ENCODE peak calls at places on chromosomes 6 and 20, in four cellular contexts. S, V, M and P are unnamed samples. For H3K9me3, the result is how much of the 10 kb centered on the place peaks cover.

GRCh38 chr6:4009486-4009885 is 69.5 kb downstream of the FAM217A start:
- DNase-seq in V (no peak), S (no peak), M (no peak), P (no peak)

GRCh38 chr6:82078286-82078908 is 169.1 kb downstream of the IBTK start:
- DNase-seq in S (no peak), V (no peak), M (no peak), P (no peak)

GRCh38 chr6:30447237-30447636 is 42.1 kb upstream of the HLA-E start:
- DNase-seq in S (no peak), M (no peak), V (no peak), P (peak)

GRCh38 chr6:7727150-7727950 is 1.5 kb downstream of the BMP6 start:
- DNase-seq in M (peak), S (no peak), V (peak), P (peak)

GRCh38 chr6:47414517-47415167 is 62.9 kb upstream of the CD2AP start:
- DNase-seq in M (no peak), S (no peak), V (no peak), P (no peak)

GRCh38 chr6:23183846-23184245 is 614.5 kb downstream of the HDGFL1 start:
- DNase-seq in M (no peak), V (no peak), S (no peak), P (no peak)

GRCh38 chr6:72616406-72617015 is 5.4 kb upstream of the KCNQ5 start:
- DNase-seq in S (no peak), M (peak), V (no peak), P (no peak)

GRCh38 chr6:38612386-38612965 is 27.3 kb downstream of the BTBD9 start:
- DNase-seq in V (no peak), M (no peak), S (peak), P (no peak)

GRCh38 chr6:30556006-30556713 is at the start of gene GNL1:
- DNase-seq in V (peak), M (peak), S (peak), P (peak)

GRCh38 chr6:167015302-167015701 is 16.1 kb downstream of the CEP43 start:
- DNase-seq in M (no peak), V (no peak), S (no peak), P (no peak)

GRCh38 chr6:84094050-84094435 is 60.5 kb downstream of the MRAP2 start:
- DNase-seq in M (no peak), S (no peak), V (no peak), P (no peak)

GRCh38 chr20:60046011-60046413 is 87.8 kb downstream of the CDH26 start:
- DNase-seq in S (no peak), M (no peak), V (no peak), P (peak)

GRCh38 chr6:109028439-109028838 is 66.2 kb downstream of the SESN1 start:
- DNase-seq in M (no peak), S (no peak), V (no peak), P (no peak)

GRCh38 chr20:44692932-44693476 is 22.2 kb upstream of the CCN5 start:
- DNase-seq in S (peak), M (no peak), V (no peak), P (no peak)

GRCh38 chr6:33276864-33277662 is at the start of gene B3GALT4:
- DNase-seq in S (no peak), M (peak), V (peak), P (peak)

GRCh38 chr20:21182832-21183563 is 57.1 kb downstream of the KIZ start:
- DNase-seq in M (no peak), V (no peak), S (peak), P (no peak)

GRCh38 chr20:49549806-49550551 is 18.0 kb downstream of the PTGIS start:
- DNase-seq in M (no peak), S (no peak), V (no peak), P (no peak)

GRCh38 chr20:35756404-35756803 is 14.3 kb upstream of the RBM39 start:
- DNase-seq in M (no peak), V (no peak), S (no peak), P (no peak)

GRCh38 chr6:76697585-76697984 is 625.1 kb upstream of the IMPG1 start:
- DNase-seq in M (peak), S (no peak), V (no peak), P (peak)
- TF ChIP-seq CTCF in M (peak), S (peak), V (no peak), P (no peak)

DNA sequence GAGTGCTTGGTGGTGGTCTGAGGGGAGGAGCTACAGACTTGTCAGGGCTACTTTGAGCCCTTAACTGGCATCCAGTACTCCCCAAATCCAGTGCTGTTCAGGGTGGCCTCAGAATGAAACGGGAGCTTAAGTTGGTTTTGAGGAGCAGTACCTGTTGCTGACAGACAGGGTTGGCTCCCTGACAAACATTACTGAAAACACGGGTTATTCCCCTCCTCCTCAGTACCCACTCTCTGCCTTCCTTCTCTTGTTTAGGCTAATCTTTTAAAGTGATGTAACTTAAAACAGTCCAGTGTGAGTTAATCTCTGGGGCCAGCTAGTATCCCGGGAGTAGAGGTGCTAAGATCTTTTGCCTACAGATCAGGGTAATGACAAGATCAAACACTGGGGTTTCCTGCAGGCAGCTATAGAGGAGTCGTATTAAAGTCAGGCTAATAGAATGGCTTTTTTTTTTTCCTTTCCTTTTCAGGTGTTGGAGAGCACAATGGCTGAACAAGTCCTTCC is 3.7 kb downstream of the TNFAIP3 start:
- DNase-seq in V (no peak), M (no peak), S (no peak), P (peak)
- H3K4me3 ChIP-seq in V (peak), M (no peak), S (peak), P (no peak)

GRCh38 chr6:168385858-168386735 is 54.9 kb upstream of the SMOC2 start:
- DNase-seq in S (no peak), M (no peak), V (peak), P (no peak)
- H3K9me3 ChIP-seq in S (half or more), M (under half), V (under half), P (under half)

GRCh38 chr20:61546641-61547040 is 294.6 kb downstream of the CDH4 start:
- DNase-seq in M (no peak), S (no peak), V (no peak), P (no peak)
- TF ChIP-seq CTCF in M (no peak), S (no peak), V (no peak), P (no peak)

GRCh38 chr6:138728672-138729071 is 44.9 kb upstream of the CCDC28A start:
- DNase-seq in S (no peak), M (no peak), V (no peak), P (no peak)

GRCh38 chr6:138736640-138737039 is 36.9 kb upstream of the CCDC28A start:
- DNase-seq in S (no peak), M (no peak), V (no peak), P (no peak)

GRCh38 chr6:138734585-138734984 is 39.0 kb upstream of the CCDC28A start:
- DNase-seq in S (no peak), M (no peak), V (no peak), P (no peak)
- H3K4me3 ChIP-seq in S (no peak), M (no peak), V (no peak), P (no peak)

GRCh38 chr6:1983850-1984249 is 261.6 kb downstream of the GMDS start:
- DNase-seq in V (no peak), M (no peak), S (no peak), P (no peak)
- H3K9me3 ChIP-seq in V (under half), M (under half), S (under half), P (under half)

GRCh38 chr20:33992145-33992922 is 1.4 kb upstream of the RALY start:
- DNase-seq in S (no peak), M (no peak), V (no peak), P (no peak)

GRCh38 chr20:33995053-33995816 is 1.5 kb downstream of the RALY start:
- DNase-seq in V (no peak), M (no peak), S (no peak), P (no peak)

GRCh38 chr20:33994624-33994913 is 858 bp downstream of the RALY start:
- DNase-seq in S (no peak), V (no peak), M (no peak), P (no peak)

GRCh38 chr20:33992923-33993799 is 550 bp upstream of the RALY start:
- DNase-seq in M (peak), S (peak), V (peak), P (peak)

GRCh38 chr20:33993800-33994623 is at the start of gene RALY:
- DNase-seq in V (peak), M (peak), S (no peak), P (peak)
- TF ChIP-seq CTCF in V (no peak), M (no peak), S (no peak), P (no peak)

GRCh38 chr6:16097382-16098171 is 31.3 kb upstream of the MYLIP start:
- DNase-seq in V (no peak), M (no peak), S (no peak), P (no peak)
- H3K4me3 ChIP-seq in V (no peak), M (no peak), S (no peak), P (no peak)